ENCODE peak calls at places on chromosomes 3 and 15, in six cellular contexts. J is pancreas, H is breast epithelium, K is activated T-helper 1 cell treated with Interleukin-2 at 50 U/mL for 16 hours, Y is HEK293T, Z is ureter. I is an unnamed sample.

GRCh38 chr3:14766428-14767244 is 52.1 kb upstream of the FGD5 start:
- DNase-seq in K (no peak), H (no peak), Y (no peak), J (no peak), Z (no peak), I (no peak)

GRCh38 chr3:101170047-101170771 is 150.2 kb downstream of the IMPG2 start:
- DNase-seq in Z (no peak), Y (no peak), J (no peak), K (no peak), H (no peak), I (no peak)

GRCh38 chr15:57697588-57697987 is 8.9 kb upstream of the POLR2M start:
- DNase-seq in K (no peak), H (no peak), Y (no peak), Z (no peak), J (no peak), I (no peak)

GRCh38 chr3:117006123-117006522 is 296.5 kb downstream of the TUSC7 start:
- DNase-seq in H (no peak), Y (no peak), J (no peak), Z (no peak), K (no peak), I (no peak)

GRCh38 chr3:136632625-136633081 is 119.5 kb downstream of the STAG1 start:
- DNase-seq in Y (no peak), K (no peak), Z (no peak), J (no peak), H (no peak), I (no peak)

GRCh38 chr15:88484781-88485246 is 17.3 kb downstream of the MRPS11 start:
- DNase-seq in Z (no peak), J (no peak), H (no peak), K (no peak), Y (no peak), I (peak)

GRCh38 chr3:48747703-48748102 is 30.7 kb upstream of the IP6K2 start:
- DNase-seq in K (no peak), Z (no peak), H (no peak), Y (no peak), J (no peak), I (no peak)

GRCh38 chr3:168807426-168807825 is 711.7 kb upstream of the GOLIM4 start:
- DNase-seq in J (no peak), Z (no peak), Y (peak), H (no peak), K (no peak), I (no peak)

GRCh38 chr3:59559721-59560514 is 510.1 kb upstream of the CFAP20DC start:
- DNase-seq in Z (no peak), J (no peak), K (no peak), H (no peak), Y (no peak), I (peak)

GRCh38 chr15:51484781-51485180 is 137.8 kb downstream of the DMXL2 start:
- DNase-seq in J (no peak), Y (no peak), Z (no peak), H (no peak), K (no peak), I (no peak)

GRCh38 chr3:46905191-46905560 is 27.7 kb downstream of the PTH1R start:
- DNase-seq in Z (no peak), J (peak), K (no peak), H (no peak), Y (no peak), I (no peak)

GRCh38 chr15:63288778-63289378 is 11.5 kb downstream of the APH1B start:
- DNase-seq in Y (peak), K (no peak), J (no peak), Z (no peak), H (no peak), I (peak)

GRCh38 chr15:67548862-67549651 is 6.6 kb downstream of the MAP2K5 start:
- DNase-seq in Z (no peak), Y (peak), H (no peak), K (no peak), J (no peak), I (no peak)

GRCh38 chr3:5613580-5613979 is 426.1 kb downstream of the EDEM1 start:
- DNase-seq in H (no peak), Z (no peak), J (no peak), Y (no peak), K (no peak), I (no peak)

GRCh38 chr15:72700076-72700475 is 14.1 kb downstream of the BBS4 start:
- DNase-seq in K (no peak), H (no peak), J (no peak), Z (no peak), Y (no peak), I (no peak)

GRCh38 chr3:72390841-72391240 is 457.4 kb downstream of the SHQ1 start:
- DNase-seq in K (no peak), Y (no peak), Z (no peak), H (no peak), J (no peak), I (no peak)

GRCh38 chr3:185353823-185354614 is 8.9 kb upstream of the MAP3K13 start:
- DNase-seq in K (no peak), J (peak), H (peak), Y (peak), Z (peak), I (no peak)

GRCh38 chr3:66220066-66220465 is 735 bp upstream of the SLC25A26 start:
- DNase-seq in H (no peak), K (no peak), J (no peak), Y (no peak), Z (no peak), I (no peak)

GRCh38 chr3:3800076-3800448 is 831 bp downstream of the LRRN1 start:
- DNase-seq in Z (peak), K (no peak), J (peak), Y (no peak), H (peak), I (no peak)

GRCh38 chr3:13174803-13175135 is 101.5 kb upstream of the IQSEC1 start:
- DNase-seq in Z (no peak), K (no peak), H (no peak), Y (no peak), J (no peak), I (no peak)

GRCh38 chr15:79192462-79193036 is 90.0 kb upstream of the ANKRD34C start:
- DNase-seq in Y (no peak), Z (no peak), J (no peak), K (no peak), H (no peak), I (no peak)

GRCh38 chr3:29353807-29354206 is 72.9 kb downstream of the RBMS3 start:
- DNase-seq in H (no peak), Y (no peak), J (no peak), K (no peak), Z (no peak), I (no peak)